ENCODE peak calls at places on chromosome 1, in seven cellular contexts. G is Calu3; W is activated CD8-positive, alpha-beta T cell treated with anti-CD3 and anti-CD28 coated beads for 36 hours; K is CD4-positive, alpha-beta T cell; R is fibroblast of lung; B is cardiac fibroblast; L is lower lobe of right lung. E is an unnamed sample.

GRCh38 chr1:229238231-229238630 is 32.7 kb upstream of the RAB4A start:
- DNase-seq in G (no peak), W (no peak), K (no peak), R (no peak), B (no peak), L (no peak), E (no peak)

GRCh38 chr1:75908717-75909152 is 23.5 kb downstream of the ASB17 start:
- DNase-seq in G (peak), W (no peak), K (no peak), R (peak), B (peak), L (no peak), E (no peak)

GRCh38 chr1:201591981-201592380 is 53.1 kb downstream of the NAV1 start:
- DNase-seq in G (no peak), W (no peak), K (no peak), R (no peak), B (no peak), L (peak), E (no peak)

GRCh38 chr1:226215239-226215638 is 8.2 kb upstream of the MIXL1 start:
- DNase-seq in G (no peak), W (no peak), K (no peak), R (no peak), B (no peak), L (no peak), E (no peak)

GRCh38 chr1:54570161-54570560 is 22.1 kb downstream of the ACOT11 start:
- DNase-seq in G (no peak), W (no peak), K (no peak), R (no peak), B (no peak), L (no peak), E (no peak)

GRCh38 chr1:228983231-228983660 is 248.0 kb downstream of the RHOU start:
- DNase-seq in G (no peak), W (no peak), K (no peak), R (no peak), B (no peak), L (no peak), E (no peak)

GRCh38 chr1:66271216-66271903 is 262.6 kb upstream of the SGIP1 start:
- DNase-seq in G (peak), W (peak), K (no peak), R (peak), B (peak), L (peak), E (no peak)

GRCh38 chr1:167722152-167722869 is 529 bp downstream of the MPZL1 start:
- DNase-seq in G (peak), W (peak), K (no peak), R (peak), B (peak), L (no peak), E (no peak)

GRCh38 chr1:9985001-9985400 is 12.0 kb upstream of the RBP7 start:
- DNase-seq in G (no peak), W (no peak), K (no peak), R (peak), B (no peak), L (no peak), E (no peak)

GRCh38 chr1:223419561-223419960 is 26.3 kb downstream of the CCDC185 start:
- DNase-seq in G (no peak), W (no peak), K (no peak), R (no peak), B (no peak), L (no peak), E (no peak)

GRCh38 chr1:206686486-206687249 is 2.0 kb downstream of the MAPKAPK2 start:
- DNase-seq in G (no peak), W (peak), K (no peak), R (no peak), B (no peak), L (no peak), E (no peak)

GRCh38 chr1:100009458-100009857 is 39.7 kb downstream of the SLC35A3 start:
- DNase-seq in G (no peak), W (no peak), K (no peak), R (no peak), B (no peak), L (no peak), E (no peak)

GRCh38 chr1:212982430-212983152 is 32.2 kb downstream of the VASH2 start:
- DNase-seq in G (no peak), W (no peak), K (no peak), R (no peak), B (no peak), L (no peak), E (no peak)

GRCh38 chr1:174626031-174627020 is 178.6 kb downstream of the GPR52 start:
- DNase-seq in G (no peak), W (no peak), K (no peak), R (peak), B (peak), L (no peak), E (no peak)

GRCh38 chr1:66585002-66585401 is 51.0 kb downstream of the SGIP1 start:
- DNase-seq in G (no peak), W (no peak), K (no peak), R (no peak), B (no peak), L (no peak), E (no peak)

GRCh38 chr1:162571696-162572095 is 10.2 kb downstream of the UAP1 start:
- DNase-seq in G (no peak), W (no peak), K (no peak), R (no peak), B (no peak), L (no peak), E (no peak)

GRCh38 chr1:91831132-91831930 is 54.6 kb downstream of the TGFBR3 start:
- DNase-seq in G (no peak), W (no peak), K (no peak), R (peak), B (peak), L (no peak), E (no peak)

GRCh38 chr1:205300149-205300548 is 21.4 kb downstream of the NUAK2 start:
- DNase-seq in G (no peak), W (no peak), K (no peak), R (no peak), B (no peak), L (no peak), E (no peak)

GRCh38 chr1:164562947-164563346 is 4.0 kb downstream of the PBX1 start:
- DNase-seq in G (no peak), W (no peak), K (no peak), R (peak), B (no peak), L (no peak), E (no peak)

GRCh38 chr1:175933801-175934200 is 190.4 kb upstream of the TNR start:
- DNase-seq in G (no peak), W (no peak), K (no peak), R (peak), B (peak), L (no peak), E (no peak)

GRCh38 chr1:246566128-246566807 is at the start of the genes CNST and TFB2M:
- DNase-seq in G (peak), W (peak), K (peak), R (peak), B (peak), L (peak), E (peak)
- TF ChIP-seq CTCF in G (no peak), W (no peak), K (no peak), R (no peak), B (no peak), L (no peak), E (no peak)

GRCh38 chr1:6440198-6441126 is 15.9 kb downstream of the ESPN start:
- DNase-seq in G (peak), W (peak), K (peak), R (peak), B (no peak), L (peak), E (peak)
- TF ChIP-seq CTCF in G (peak), W (peak), K (peak), R (no peak), B (no peak), L (peak), E (peak)

GRCh38 chr1:36382669-36383068 is 3.1 kb downstream of the STK40 start:
- DNase-seq in G (no peak), W (no peak), K (no peak), R (no peak), B (no peak), L (no peak), E (no peak)
- TF ChIP-seq CTCF in G (no peak), W (no peak), K (no peak), R (no peak), B (no peak), L (no peak), E (no peak)

GRCh38 chr1:153389394-153389793 is 1.5 kb downstream of the S100A8 start:
- DNase-seq in G (no peak), W (no peak), K (no peak), R (no peak), B (no peak), L (no peak), E (no peak)
- TF ChIP-seq CTCF in G (no peak), W (no peak), K (no peak), R (no peak), B (no peak), L (no peak), E (no peak)

DNA sequence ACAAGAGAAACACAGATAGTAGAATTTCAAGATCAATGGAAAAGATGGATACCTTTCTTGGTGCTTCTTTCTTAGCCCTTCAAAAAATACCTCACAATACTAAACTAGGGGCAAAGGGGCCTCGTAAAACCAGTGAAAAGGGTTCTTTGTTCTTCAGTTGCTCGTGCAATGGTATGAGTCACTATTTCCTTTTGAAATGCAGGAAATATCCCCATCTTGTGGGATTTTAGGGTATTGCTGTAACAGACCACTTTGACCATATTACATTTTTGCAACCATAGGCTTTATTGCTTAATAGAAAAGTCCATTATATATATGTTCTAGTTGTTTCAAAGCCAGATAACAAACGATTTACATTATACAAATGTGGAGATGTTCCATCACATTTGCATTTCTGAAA is 88.7 kb upstream of the PKN2 start:
- DNase-seq in G (no peak), W (peak), K (no peak), R (peak), B (peak), L (no peak), E (no peak)
- TF ChIP-seq CTCF in G (peak), W (peak), K (peak), R (peak), B (peak), L (peak), E (peak)

DNA sequence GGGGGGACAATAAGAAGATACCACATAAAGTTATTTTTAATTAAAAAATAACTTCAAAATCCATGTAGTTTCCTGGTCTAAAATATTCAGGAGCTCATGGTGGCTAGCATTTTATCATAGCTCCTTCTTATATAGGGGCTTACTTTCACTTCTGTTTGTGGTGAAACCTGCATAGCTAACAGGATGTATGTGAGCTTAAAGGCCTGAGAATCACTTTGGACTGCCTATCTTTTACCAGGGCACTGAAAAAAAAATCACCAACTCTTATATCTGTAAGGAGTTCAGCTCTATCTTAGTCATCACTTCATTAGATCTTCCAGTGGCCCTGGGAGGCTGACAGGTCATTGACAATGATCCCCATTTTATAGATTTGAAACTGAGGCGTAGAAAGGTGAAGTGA is 21.3 kb downstream of the UROD start:
- DNase-seq in G (no peak), W (no peak), K (no peak), R (no peak), B (no peak), L (no peak), E (no peak)
- TF ChIP-seq CTCF in G (no peak), W (no peak), K (no peak), R (no peak), B (no peak), L (no peak), E (no peak)

GRCh38 chr1:243713470-243714186 is 136.4 kb downstream of the AKT3 start:
- DNase-seq in G (no peak), W (no peak), K (no peak), R (peak), B (peak), L (no peak), E (no peak)

GRCh38 chr1:243710467-243710866 is 139.6 kb downstream of the AKT3 start:
- DNase-seq in G (no peak), W (no peak), K (no peak), R (no peak), B (no peak), L (no peak), E (no peak)

GRCh38 chr1:243715285-243715684 is 134.8 kb downstream of the AKT3 start:
- DNase-seq in G (no peak), W (no peak), K (no peak), R (no peak), B (no peak), L (no peak), E (no peak)

GRCh38 chr1:243712242-243712641 is 137.8 kb downstream of the AKT3 start:
- DNase-seq in G (no peak), W (no peak), K (no peak), R (no peak), B (no peak), L (no peak), E (no peak)

GRCh38 chr1:243712890-243713425 is 137.1 kb downstream of the AKT3 start:
- DNase-seq in G (no peak), W (no peak), K (no peak), R (peak), B (no peak), L (no peak), E (no peak)
- TF ChIP-seq CTCF in G (peak), W (peak), K (no peak), R (peak), B (peak), L (no peak), E (peak)

E was measured in chondrocyte.